ENCODE peak calls at places on chromosomes 12 and 14, in nine cellular contexts. G is endodermal cell; C is left ventricle myocardium inferior; E is IMR-90; X is SK-N-SH; Z is PC-3; K is CD4-positive, alpha-beta T cell; W is uterus; S is GM23338. H is an unnamed sample.

GRCh38 chr14:67396381-67396965 is 15.5 kb downstream of the PLEK2 start:
- DNase-seq in S (peak), W (no peak), E (peak), X (no peak), Z (no peak), G (no peak), C (no peak), K (no peak), H (no peak)

GRCh38 chr12:52207895-52208294 is 16.1 kb upstream of the KRT80 start:
- DNase-seq in K (no peak), C (peak), Z (peak), E (peak), W (no peak), S (no peak), G (peak), X (no peak), H (no peak)

GRCh38 chr14:62943202-62943601 is 102.1 kb downstream of the KCNH5 start:
- DNase-seq in C (no peak), S (no peak), Z (no peak), G (no peak), X (no peak), E (peak), K (no peak), W (no peak), H (no peak)

GRCh38 chr12:124861898-124862676 is 1.6 kb downstream of the SCARB1 start:
- DNase-seq in W (no peak), E (no peak), X (no peak), C (no peak), S (no peak), Z (no peak), K (no peak), G (no peak), H (no peak)

GRCh38 chr12:57476162-57476992 is 3.3 kb downstream of the ARHGAP9 start:
- DNase-seq in W (no peak), E (no peak), S (peak), Z (no peak), K (peak), G (peak), C (no peak), X (no peak), H (no peak)

GRCh38 chr12:57576613-57577160 is 14.3 kb upstream of the PIP4K2C start:
- DNase-seq in W (no peak), X (no peak), C (no peak), G (no peak), S (no peak), E (no peak), Z (peak), K (no peak), H (no peak)

GRCh38 chr12:47864646-47865235 is 40.1 kb downstream of the VDR start:
- DNase-seq in X (no peak), C (no peak), S (no peak), W (no peak), Z (no peak), E (no peak), K (no peak), G (peak), H (no peak)

GRCh38 chr12:111156304-111156703 is 212.6 kb downstream of the PHETA1 start:
- DNase-seq in Z (peak), E (no peak), S (no peak), X (no peak), W (no peak), K (no peak), C (no peak), G (no peak), H (peak)

GRCh38 chr12:17528394-17528793 is 561.6 kb downstream of the RERGL start:
- DNase-seq in K (no peak), C (no peak), E (no peak), X (no peak), Z (peak), G (peak), S (peak), W (no peak), H (no peak)

GRCh38 chr12:12511895-12512674 is 50.6 kb downstream of the DUSP16 start:
- DNase-seq in X (peak), K (no peak), Z (no peak), G (no peak), C (no peak), S (no peak), E (no peak), W (no peak), H (no peak)

GRCh38 chr14:52313903-52314481 is at the start of gene PTGER2:
- DNase-seq in S (peak), Z (peak), K (peak), X (peak), G (peak), W (peak), E (peak), C (peak), H (peak)

GRCh38 chr12:118103231-118103600 is 595 bp downstream of the VSIG10 start:
- DNase-seq in S (peak), C (no peak), G (no peak), X (no peak), E (peak), W (no peak), K (no peak), Z (peak), H (peak)

GRCh38 chr12:110050927-110051326 is 2.6 kb upstream of the C12orf76 start:
- DNase-seq in S (no peak), W (no peak), E (no peak), Z (no peak), C (no peak), K (no peak), G (no peak), X (no peak), H (no peak)

GRCh38 chr12:110048242-110049027 is at the start of gene C12orf76:
- DNase-seq in S (peak), C (peak), G (peak), X (peak), W (peak), K (peak), E (peak), Z (peak), H (peak)

GRCh38 chr12:110042260-110042659 is 6.1 kb downstream of the C12orf76 start:
- DNase-seq in G (no peak), S (no peak), E (no peak), K (no peak), Z (no peak), C (peak), X (no peak), W (no peak), H (no peak)

GRCh38 chr12:110046451-110047187 is 1.7 kb downstream of the C12orf76 start:
- DNase-seq in S (no peak), G (no peak), K (no peak), W (no peak), Z (no peak), C (no peak), E (no peak), X (no peak), H (no peak)

DNA sequence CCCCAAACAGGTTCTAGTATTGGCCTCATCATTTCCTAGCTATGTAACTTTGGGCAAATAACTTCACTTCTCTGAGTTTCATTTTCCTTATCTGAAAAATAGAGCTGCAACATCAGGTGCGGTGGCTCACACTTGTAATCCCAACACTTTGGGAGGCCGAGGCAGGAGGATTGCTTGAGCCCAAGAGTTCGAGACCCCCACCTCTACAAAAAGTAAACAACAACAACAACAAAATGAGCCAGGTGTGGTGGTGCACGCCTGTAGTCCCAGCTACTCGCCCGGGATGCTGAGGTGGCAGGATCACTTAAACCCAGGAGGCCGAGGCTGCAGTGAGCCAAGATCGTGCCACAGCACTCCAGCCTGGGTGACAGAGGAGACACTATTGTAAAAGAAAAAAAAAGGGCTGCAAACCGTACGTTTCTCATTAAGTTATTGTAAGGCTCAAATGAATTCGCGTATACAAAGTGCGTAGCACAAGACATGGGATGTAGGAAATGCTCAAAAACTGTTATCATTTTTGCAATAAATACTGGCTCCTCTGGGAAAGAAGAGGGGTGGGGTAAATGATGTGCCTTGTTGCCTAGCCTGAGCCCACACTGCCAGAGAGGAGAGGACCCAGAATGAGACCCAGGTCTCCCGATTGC is 903 bp downstream of the C12orf76 start:
- DNase-seq in G (no peak), W (no peak), S (no peak), E (no peak), K (no peak), Z (no peak), C (no peak), X (peak), H (no peak)
- H3K27ac ChIP-seq in G (no peak), W (peak), S (no peak), E (peak), K (no peak), Z (no peak), C (peak), X (no peak), H (peak)

GRCh38 chr14:94540031-94540794 is 21.0 kb upstream of the SERPINA4 start:
- DNase-seq in W (no peak), K (no peak), S (no peak), C (no peak), E (peak), X (no peak), G (peak), Z (no peak), H (no peak)
- TF ChIP-seq CTCF in W (no peak), K (no peak), S (no peak), C (no peak), E (no peak), X (no peak), G (peak), Z (no peak), H (no peak)

GRCh38 chr12:65885716-65886115 is 61.4 kb downstream of the HMGA2 start:
- DNase-seq in K (no peak), C (no peak), Z (no peak), X (no peak), W (no peak), S (no peak), G (no peak), E (no peak), H (no peak)
- H3K27ac ChIP-seq in K (no peak), C (no peak), Z (no peak), X (peak), W (no peak), S (no peak), G (no peak), E (no peak), H (no peak)

GRCh38 chr12:131833288-131833895 is 5.2 kb downstream of the MMP17 start:
- DNase-seq in S (no peak), W (no peak), E (no peak), G (no peak), X (no peak), C (no peak), K (no peak), Z (no peak), H (no peak)
- TF ChIP-seq CTCF in S (no peak), W (no peak), E (no peak), G (no peak), X (no peak), C (no peak), K (no peak), Z (no peak), H (no peak)

GRCh38 chr12:19432309-19433170 is 6.8 kb upstream of the AEBP2 start:
- DNase-seq in Z (no peak), W (no peak), K (no peak), C (no peak), X (no peak), E (no peak), S (no peak), G (no peak), H (no peak)

GRCh38 chr12:19431407-19432308 is 7.6 kb upstream of the AEBP2 start:
- DNase-seq in Z (peak), K (no peak), X (no peak), E (peak), G (peak), S (no peak), W (no peak), C (no peak), H (peak)

GRCh38 chr12:19428261-19428660 is 11.0 kb upstream of the AEBP2 start:
- DNase-seq in G (peak), K (no peak), C (no peak), S (no peak), W (no peak), X (no peak), Z (no peak), E (no peak), H (no peak)

GRCh38 chr12:19434538-19434937 is 4.8 kb upstream of the AEBP2 start:
- DNase-seq in G (peak), C (no peak), W (no peak), K (no peak), X (no peak), Z (no peak), E (no peak), S (no peak), H (no peak)

GRCh38 chr12:19430988-19431387 is 8.3 kb upstream of the AEBP2 start:
- DNase-seq in S (no peak), K (no peak), W (no peak), G (no peak), C (no peak), E (no peak), Z (no peak), X (no peak), H (no peak)
- H3K27ac ChIP-seq in S (no peak), K (no peak), W (no peak), G (no peak), C (no peak), E (peak), Z (no peak), X (peak), H (no peak)

GRCh38 chr14:89013698-89014569 is 189.5 kb downstream of the TTC8 start:
- DNase-seq in G (no peak), E (no peak), C (no peak), W (no peak), S (no peak), Z (no peak), K (no peak), X (no peak), H (no peak)

GRCh38 chr14:89012272-89013097 is 188.0 kb downstream of the TTC8 start:
- DNase-seq in S (no peak), K (no peak), Z (no peak), E (no peak), W (no peak), X (no peak), C (no peak), G (no peak), H (no peak)

GRCh38 chr14:89011727-89012271 is 187.3 kb downstream of the TTC8 start:
- DNase-seq in X (no peak), W (no peak), K (no peak), C (no peak), Z (no peak), G (no peak), E (no peak), S (peak), H (no peak)

GRCh38 chr14:89014570-89014847 is 190.1 kb downstream of the TTC8 start:
- DNase-seq in G (no peak), K (no peak), X (no peak), Z (no peak), E (no peak), S (no peak), W (no peak), C (no peak), H (no peak)

DNA sequence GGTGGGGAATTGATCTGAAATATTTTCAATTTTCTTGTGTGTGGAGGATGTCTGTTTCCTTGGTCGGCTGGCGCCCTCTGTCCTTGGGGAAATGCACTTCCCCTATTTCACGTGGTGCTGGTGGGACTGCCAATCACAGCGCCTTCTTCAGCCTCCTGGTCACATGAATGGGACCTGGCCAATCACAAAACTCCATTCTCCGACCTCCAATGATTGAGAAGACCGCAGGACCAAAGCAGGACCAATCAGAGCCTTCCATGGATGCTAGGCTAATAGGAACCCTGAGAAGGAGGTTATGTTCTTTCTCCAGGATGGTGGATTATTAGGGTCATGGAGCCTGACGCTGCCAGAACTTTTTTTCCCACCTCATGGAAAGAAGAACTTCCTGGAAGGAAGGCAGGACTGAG is 188.7 kb downstream of the TTC8 start:
- DNase-seq in Z (peak), X (no peak), S (peak), G (peak), W (no peak), E (peak), K (no peak), C (no peak), H (peak)
- TF ChIP-seq CTCF in Z (peak), X (peak), S (peak), G (peak), W (no peak), E (peak), K (no peak), C (peak), H (no peak)

DNA sequence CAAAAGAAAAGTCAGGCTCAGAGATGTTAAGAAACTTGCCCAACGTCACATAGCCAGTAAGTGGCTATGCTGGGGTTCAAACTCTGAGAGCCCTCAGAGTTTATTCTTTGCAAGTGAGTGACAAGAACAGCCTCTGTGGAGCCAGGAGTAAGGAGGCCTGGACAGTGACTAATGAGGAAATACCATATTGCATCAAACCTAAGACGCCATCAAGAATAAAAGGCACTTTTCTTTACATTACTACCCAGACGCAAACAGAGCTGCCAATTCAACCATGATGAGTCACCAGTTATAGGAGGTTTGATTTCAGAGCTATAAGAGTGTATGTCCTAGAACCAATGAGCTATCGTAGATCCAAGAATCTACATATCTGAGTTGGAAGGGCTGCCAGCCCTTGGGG is 9.4 kb downstream of the TNFRSF1A start:
- DNase-seq in K (no peak), S (no peak), E (peak), G (no peak), X (no peak), Z (peak), C (no peak), W (no peak), H (peak)
- H3K27ac ChIP-seq in K (peak), S (no peak), E (peak), G (no peak), X (peak), Z (peak), C (peak), W (no peak), H (peak)

GRCh38 chr14:36656769-36657408 is 4.8 kb upstream of the PAX9 start:
- DNase-seq in E (no peak), C (no peak), Z (no peak), S (peak), W (no peak), K (no peak), X (no peak), G (no peak), H (no peak)
- TF ChIP-seq CTCF in E (no peak), C (no peak), Z (no peak), S (no peak), W (no peak), K (no peak), X (no peak), G (no peak), H (no peak)